ENCODE peak calls at places on chromosomes 12 and 14, in five cellular contexts. T is pulmonary artery endothelial cell; W is cardiac septum; O is HS-5; J is stimulated activated CD8-positive, alpha-beta memory T cell treated with anti-CD3 and anti-CD28 coated beads, Interleukin-2, amount 100 ng/mL, for 48 hours. X is an unnamed sample.

GRCh38 chr14:92950773-92951172 is 27.8 kb downstream of the CHGA start:
- DNase-seq in T (no peak), W (no peak), O (no peak), J (no peak), X (no peak)

GRCh38 chr14:76289276-76289675 is 86.7 kb upstream of the ESRRB start:
- DNase-seq in T (no peak), W (no peak), O (no peak), J (no peak), X (no peak)

GRCh38 chr14:81450976-81451375 is 50.9 kb upstream of the STON2 start:
- DNase-seq in T (no peak), W (no peak), O (no peak), J (no peak), X (peak)

GRCh38 chr14:103085106-103086091 is 1.4 kb downstream of the LBHD2 start:
- DNase-seq in T (no peak), W (no peak), O (no peak), J (no peak), X (no peak)

GRCh38 chr14:77508876-77509275 is 10.3 kb upstream of the ISM2 start:
- DNase-seq in T (no peak), W (no peak), O (no peak), J (no peak), X (no peak)

GRCh38 chr12:70078161-70078560 is 165.1 kb upstream of the CNOT2 start:
- DNase-seq in T (no peak), W (no peak), O (no peak), J (no peak), X (no peak)

GRCh38 chr12:68831272-68831671 is 23.3 kb downstream of the MDM2 start:
- DNase-seq in T (no peak), W (no peak), O (no peak), J (no peak), X (no peak)

GRCh38 chr12:4168041-4168440 is 105.5 kb upstream of the CCND2 start:
- DNase-seq in T (no peak), W (no peak), O (no peak), J (no peak), X (no peak)

GRCh38 chr12:70150230-70150629 is 93.0 kb upstream of the CNOT2 start:
- DNase-seq in T (no peak), W (no peak), O (no peak), J (no peak), X (no peak)

GRCh38 chr12:131209082-131210070 is 255.7 kb downstream of the ADGRD1 start:
- DNase-seq in T (no peak), W (peak), O (no peak), J (no peak), X (no peak)

GRCh38 chr12:106331594-106331993 is 26.0 kb upstream of the POLR3B start:
- DNase-seq in T (no peak), W (no peak), O (no peak), J (no peak), X (peak)

GRCh38 chr12:128163096-128163495 is 103.9 kb upstream of the TMEM132C start:
- DNase-seq in T (no peak), W (no peak), O (no peak), J (no peak), X (no peak)

GRCh38 chr12:3034067-3034750 is 43.0 kb upstream of the TSPAN9 start:
- DNase-seq in T (peak), W (no peak), O (no peak), J (peak), X (peak)

GRCh38 chr12:45439039-45439438 is 223.1 kb downstream of the ANO6 start:
- DNase-seq in T (no peak), W (no peak), O (no peak), J (no peak), X (no peak)

GRCh38 chr14:25841226-25841625 is 756.6 kb downstream of the NOVA1 start:
- DNase-seq in T (no peak), W (no peak), O (no peak), J (no peak), X (no peak)

GRCh38 chr14:92470215-92470614 is 43.4 kb upstream of the RIN3 start:
- DNase-seq in T (no peak), W (no peak), O (peak), J (no peak), X (no peak)

X was measured in NCI-H69.